ENCODE peak calls at places on chromosomes 2 and 18, in four cellular contexts. P is vagina, C is endodermal cell, O is breast epithelium. J is an unnamed sample. For H3K4me1 and H3K36me3, the result is how much of the 10 kb centered on the place peaks cover.

GRCh38 chr18:10329116-10329515 is 125.3 kb upstream of the APCDD1 start:
- DNase-seq in P (no peak), C (no peak), O (no peak), J (no peak)

GRCh38 chr2:224180810-224181209 is 141.7 kb upstream of the SERPINE2 start:
- DNase-seq in P (no peak), C (no peak), O (peak), J (no peak)

GRCh38 chr2:127138281-127138680 is 31.3 kb upstream of the BIN1 start:
- DNase-seq in P (no peak), C (no peak), O (no peak), J (no peak)

GRCh38 chr2:64374686-64375085 is 79.3 kb upstream of the LGALSL start:
- DNase-seq in P (no peak), C (no peak), O (no peak), J (no peak)

GRCh38 chr18:74256190-74256589 is 35.6 kb downstream of the CYB5A start:
- DNase-seq in P (no peak), C (peak), O (no peak), J (no peak)

GRCh38 chr2:132883430-132883829 is 213.4 kb upstream of the LYPD1 start:
- DNase-seq in P (no peak), C (no peak), O (no peak), J (no peak)

GRCh38 chr2:232518844-232519243 is 1.3 kb upstream of the PRSS56 start:
- DNase-seq in P (no peak), C (peak), O (no peak), J (no peak)

GRCh38 chr2:239308696-239309397 is 92.0 kb downstream of the HDAC4 start:
- DNase-seq in P (no peak), C (peak), O (no peak), J (no peak)

GRCh38 chr18:12531747-12532146 is 124.0 kb downstream of the PRELID3A start:
- DNase-seq in P (no peak), C (no peak), O (no peak), J (no peak)

GRCh38 chr2:12861344-12861942 is 144.7 kb downstream of the TRIB2 start:
- DNase-seq in P (no peak), C (no peak), O (no peak), J (no peak)

GRCh38 chr18:48781990-48782368 is 168.8 kb downstream of the SMAD7 start:
- DNase-seq in P (no peak), C (no peak), O (no peak), J (no peak)

GRCh38 chr2:142754182-142754581 is 123.3 kb upstream of the KYNU start:
- DNase-seq in P (no peak), C (no peak), O (no peak), J (no peak)

GRCh38 chr2:36403675-36404230 is 48.2 kb downstream of the CRIM1 start:
- DNase-seq in P (no peak), C (no peak), O (no peak), J (no peak)

GRCh38 chr2:48651127-48651526 is 33.5 kb downstream of the GTF2A1L start:
- DNase-seq in P (no peak), C (no peak), O (no peak), J (no peak)

GRCh38 chr2:195590866-195591215 is 66.2 kb upstream of the SLC39A10 start:
- DNase-seq in P (no peak), C (no peak), O (no peak), J (no peak)

GRCh38 chr2:195586062-195586713 is 70.8 kb upstream of the SLC39A10 start:
- DNase-seq in P (no peak), C (no peak), O (no peak), J (no peak)

GRCh38 chr2:195590199-195590865 is 66.7 kb upstream of the SLC39A10 start:
- DNase-seq in P (no peak), C (no peak), O (no peak), J (no peak)

GRCh38 chr2:195592101-195592500 is 64.9 kb upstream of the SLC39A10 start:
- DNase-seq in P (no peak), C (no peak), O (no peak), J (no peak)

DNA sequence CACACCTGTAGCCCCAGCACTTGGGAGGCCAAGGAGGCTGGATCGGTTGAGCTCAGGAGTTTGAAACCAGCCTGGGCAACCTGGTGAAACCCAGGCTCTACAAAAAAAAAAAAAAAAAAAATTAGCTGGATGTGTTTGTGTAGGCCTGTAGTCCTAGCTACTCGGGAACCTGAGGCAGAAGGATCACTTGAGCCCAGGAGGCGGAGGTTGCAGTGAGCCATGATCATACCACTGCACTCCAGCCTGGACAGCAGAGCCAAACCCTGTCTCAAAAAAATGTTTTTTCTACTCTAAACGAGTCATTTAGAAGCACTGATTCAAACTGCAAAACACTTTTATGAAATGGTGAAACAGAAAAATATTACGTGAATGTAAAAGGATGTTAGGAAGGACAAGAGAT is 69.1 kb upstream of the SLC39A10 start:
- DNase-seq in P (no peak), C (no peak), O (no peak), J (no peak)
- H3K4me1 ChIP-seq in P (under half), C (under half), O (under half), J (under half)

DNA sequence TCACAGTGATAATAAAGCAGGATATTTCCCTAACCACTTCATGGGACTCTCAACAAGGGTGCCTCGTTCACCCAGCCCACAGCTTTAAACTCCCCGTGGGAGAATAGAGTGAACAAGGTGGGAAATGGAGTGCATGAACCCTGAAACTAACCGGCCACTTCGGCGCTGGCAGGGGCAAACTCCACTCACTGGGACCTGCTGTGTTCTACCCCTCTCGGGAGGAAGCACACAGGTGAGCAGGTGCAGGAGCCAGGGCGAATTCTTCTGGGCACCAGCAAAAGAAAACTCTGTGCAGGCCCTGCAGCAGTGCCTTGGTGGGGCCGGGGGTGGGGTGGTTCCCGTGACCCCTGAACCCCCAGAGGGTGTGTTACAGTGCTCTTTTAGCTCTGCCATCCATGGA is 2029.1 kb upstream of the LRRTM1 start:
- DNase-seq in P (no peak), C (peak), O (no peak), J (no peak)
- H3K36me3 ChIP-seq in P (under half), C (under half), O (under half), J (under half)

GRCh38 chr2:8893474-8893873 is 56.1 kb upstream of the KIDINS220 start:
- DNase-seq in P (no peak), C (no peak), O (no peak), J (no peak)
- H3K4me1 ChIP-seq in P (under half), C (under half), O (under half), J (under half)

GRCh38 chr2:99935662-99936061 is 206.7 kb downstream of the AFF3 start:
- DNase-seq in P (no peak), C (no peak), O (no peak), J (no peak)
- H3K36me3 ChIP-seq in P (under half), C (under half), O (under half), J (under half)

DNA sequence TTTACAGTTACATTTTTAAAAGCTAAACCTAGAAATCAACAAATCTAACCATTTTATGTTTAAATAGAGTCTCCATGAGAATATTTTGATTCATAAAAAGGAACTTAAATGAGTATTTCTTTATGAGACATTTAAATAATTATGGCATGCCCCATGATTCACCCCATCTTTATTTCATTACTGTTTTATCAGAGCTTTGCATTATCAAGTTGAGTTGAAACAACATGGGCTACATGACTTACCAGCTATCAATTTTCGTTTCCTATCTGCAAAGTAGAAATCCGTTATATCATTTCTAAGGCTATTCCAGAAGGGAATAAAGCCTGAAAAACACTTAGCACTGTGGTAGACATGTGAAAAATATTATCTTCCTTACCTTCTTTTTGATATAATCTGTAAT is 161.5 kb downstream of the GALNT3 start:
- DNase-seq in P (no peak), C (no peak), O (no peak), J (no peak)
- H3K4me1 ChIP-seq in P (under half), C (under half), O (under half), J (under half)

DNA sequence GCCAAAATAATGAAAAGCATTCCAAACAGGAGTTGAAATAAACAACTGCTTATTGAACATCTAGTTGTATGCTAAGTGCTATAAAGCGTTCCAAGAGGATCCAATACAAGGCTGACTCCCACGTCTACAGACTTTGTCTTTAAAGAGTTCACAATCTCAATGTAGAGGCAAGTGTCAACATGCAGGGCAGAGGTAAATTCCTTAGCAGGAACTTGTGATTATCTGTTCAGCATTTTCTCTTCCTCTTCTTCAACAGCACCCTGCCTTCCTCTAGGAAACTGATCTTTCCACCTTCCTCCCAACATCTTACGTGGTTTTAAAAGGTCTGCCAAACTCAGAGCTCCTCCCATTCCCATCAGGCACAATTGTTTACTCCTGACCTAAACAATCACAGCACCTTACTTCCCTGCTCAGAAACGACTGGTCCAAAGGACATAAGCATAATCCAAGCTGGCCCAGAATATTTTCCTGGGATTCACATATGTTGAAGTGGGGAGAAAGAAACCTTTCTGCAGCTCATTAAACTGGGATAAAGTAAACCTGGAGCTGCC is 83.9 kb downstream of the ITSN2 start:
- DNase-seq in P (no peak), C (no peak), O (no peak), J (no peak)
- H3K36me3 ChIP-seq in P (under half), C (under half), O (under half), J (under half)

DNA sequence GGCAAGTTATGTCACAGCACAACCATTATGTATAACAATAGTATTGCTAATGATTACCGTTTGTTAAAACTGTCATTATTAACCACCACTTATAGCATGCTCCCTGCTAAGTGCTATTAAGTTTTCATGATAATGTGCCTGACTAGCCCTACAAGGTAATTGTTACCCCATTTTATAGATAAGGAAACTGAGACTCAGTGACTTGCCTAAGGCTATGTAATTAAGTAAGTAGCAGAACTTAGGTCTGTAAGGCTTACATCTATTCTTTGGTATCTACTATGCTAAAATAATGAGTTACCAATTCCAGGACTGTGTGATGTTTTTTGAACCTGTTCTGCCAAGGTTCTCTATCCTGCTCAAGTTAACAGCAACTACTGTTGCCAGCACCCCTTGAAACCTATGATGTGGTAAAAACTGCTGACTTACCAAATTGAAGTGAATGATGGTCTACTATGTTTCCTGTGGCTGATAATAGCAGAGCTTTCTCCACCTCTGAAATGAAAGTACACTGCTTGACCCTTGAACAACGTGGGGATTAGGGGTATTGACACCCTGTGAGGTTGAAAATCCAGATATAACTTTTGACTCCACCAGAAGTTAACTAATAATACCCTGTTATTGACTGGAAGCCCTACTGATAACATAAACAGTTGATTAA is 18.2 kb downstream of the ACVR2A start:
- DNase-seq in P (no peak), C (no peak), O (no peak), J (no peak)
- H3K4me1 ChIP-seq in P (under half), C (under half), O (under half), J (under half)

DNA sequence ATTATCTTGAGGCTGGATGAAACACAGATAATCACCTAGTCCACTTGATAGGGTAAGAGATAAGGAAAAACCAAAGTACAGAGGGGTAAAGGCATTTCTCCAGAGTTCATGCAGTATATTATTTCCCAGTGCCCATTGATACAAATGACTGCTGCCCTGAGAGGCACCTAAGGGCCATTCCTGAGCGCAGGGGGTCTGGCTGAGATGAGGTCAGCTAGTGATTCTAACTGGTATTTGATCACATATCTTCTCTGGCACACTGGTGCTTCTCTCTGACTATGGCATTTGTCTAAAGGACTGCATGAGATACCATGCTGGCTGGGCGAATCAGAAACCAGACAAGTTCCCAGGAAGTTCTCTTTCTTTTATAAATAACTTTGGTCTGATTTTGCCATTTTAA is 73.3 kb upstream of the TFCP2L1 start:
- DNase-seq in P (no peak), C (no peak), O (no peak), J (no peak)
- H3K36me3 ChIP-seq in P (under half), C (half or more), O (under half), J (half or more)

GRCh38 chr18:36442717-36443116 is 145.2 kb downstream of the FHOD3 start:
- DNase-seq in P (no peak), C (no peak), O (no peak), J (no peak)
- H3K4me1 ChIP-seq in P (under half), C (under half), O (under half), J (under half)

GRCh38 chr2:188573453-188573852 is 281.8 kb downstream of the GULP1 start:
- DNase-seq in P (no peak), C (no peak), O (no peak), J (no peak)

GRCh38 chr2:188569441-188569840 is 277.8 kb downstream of the GULP1 start:
- DNase-seq in P (no peak), C (no peak), O (no peak), J (no peak)

GRCh38 chr2:188570365-188570764 is 278.7 kb downstream of the GULP1 start:
- DNase-seq in P (no peak), C (no peak), O (no peak), J (no peak)

GRCh38 chr2:188572592-188572991 is 280.9 kb downstream of the GULP1 start:
- DNase-seq in P (no peak), C (no peak), O (no peak), J (no peak)

DNA sequence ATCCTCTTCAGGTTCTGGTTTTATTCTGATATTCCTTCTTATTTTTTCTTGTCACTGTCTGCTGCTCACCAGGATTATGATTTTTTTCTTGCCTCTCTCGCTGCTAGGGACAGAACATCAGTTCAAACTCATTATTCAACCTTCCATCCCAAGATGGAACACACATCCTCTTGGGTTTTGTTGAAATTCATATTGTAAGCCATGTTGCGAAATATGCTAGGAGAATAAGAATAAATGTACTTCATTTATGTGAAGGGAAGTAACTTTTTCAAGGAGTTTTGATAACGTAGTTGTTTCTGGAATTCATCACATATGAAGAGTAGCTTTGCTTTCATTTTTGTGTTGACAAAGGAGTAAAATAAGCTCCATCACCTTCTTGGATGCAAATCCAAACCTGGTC is 279.9 kb downstream of the GULP1 start:
- DNase-seq in P (no peak), C (no peak), O (no peak), J (no peak)
- H3K36me3 ChIP-seq in P (under half), C (under half), O (under half), J (under half)